ENCODE peak calls at places on chromosomes 12 and 14, in four cellular contexts. C, W, L and T are unnamed samples.

GRCh38 chr12:91382081-91382543 is 199.5 kb upstream of the DCN start:
- DNase-seq in C (peak), W (peak), L (peak), T (peak)

GRCh38 chr12:124015791-124016510 is 42.9 kb downstream of the ZNF664 start:
- DNase-seq in C (no peak), W (no peak), L (no peak), T (no peak)

GRCh38 chr14:96145116-96145864 is 59.3 kb upstream of the BDKRB2 start:
- DNase-seq in C (no peak), W (no peak), L (no peak), T (no peak)

GRCh38 chr14:60294670-60295069 is 45.6 kb downstream of the PPM1A start:
- DNase-seq in C (no peak), W (no peak), L (no peak), T (no peak)

GRCh38 chr12:30753233-30753632 is 1.5 kb downstream of the CAPRIN2 start:
- DNase-seq in C (no peak), W (peak), L (no peak), T (peak)

GRCh38 chr12:42144424-42145196 is at the start of gene GXYLT1:
- DNase-seq in C (peak), W (peak), L (peak), T (peak)

GRCh38 chr14:20655851-20656250 is 14.4 kb upstream of the OR6S1 start:
- DNase-seq in C (no peak), W (no peak), L (no peak), T (no peak)

GRCh38 chr14:94481468-94482131 is 5.6 kb upstream of the SERPINA9 start:
- DNase-seq in C (peak), W (no peak), L (no peak), T (no peak)

GRCh38 chr12:80186727-80187217 is 87.4 kb downstream of the OTOGL start:
- DNase-seq in C (peak), W (peak), L (no peak), T (peak)

GRCh38 chr14:64849940-64850339 is 29.8 kb downstream of the SPTB start:
- DNase-seq in C (no peak), W (no peak), L (no peak), T (no peak)

GRCh38 chr12:124621296-124621660 is 53.9 kb upstream of the NCOR2 start:
- DNase-seq in C (no peak), W (no peak), L (peak), T (no peak)

GRCh38 chr12:63846249-63846967 is 1.9 kb downstream of the SRGAP1 start:
- DNase-seq in C (no peak), W (peak), L (no peak), T (no peak)

GRCh38 chr14:68715032-68715924 is 77.6 kb downstream of the ZFP36L1 start:
- DNase-seq in C (no peak), W (no peak), L (no peak), T (peak)

GRCh38 chr12:27531916-27532315 is 7.9 kb downstream of the PPFIBP1 start:
- DNase-seq in C (no peak), W (no peak), L (no peak), T (no peak)

GRCh38 chr12:2669560-2669959 is 125.2 kb upstream of the FKBP4 start:
- DNase-seq in C (no peak), W (no peak), L (no peak), T (no peak)

GRCh38 chr12:40253936-40254335 is 29.1 kb downstream of the LRRK2 start:
- DNase-seq in C (no peak), W (no peak), L (no peak), T (no peak)

GRCh38 chr12:109735051-109735521 is 21.5 kb downstream of the FAM222A start:
- DNase-seq in C (no peak), W (peak), L (no peak), T (no peak)

GRCh38 chr12:98198261-98198982 is 317.0 kb upstream of the TMPO start:
- DNase-seq in C (no peak), W (no peak), L (no peak), T (no peak)

GRCh38 chr14:93961610-93962009 is 14.8 kb downstream of the ASB2 start:
- DNase-seq in C (no peak), W (no peak), L (no peak), T (no peak)

GRCh38 chr12:5227722-5228274 is 184.1 kb downstream of the KCNA5 start:
- DNase-seq in C (no peak), W (no peak), L (no peak), T (no peak)

GRCh38 chr12:54125950-54126695 is 62.7 kb downstream of the SMUG1 start:
- DNase-seq in C (no peak), W (peak), L (no peak), T (peak)

GRCh38 chr14:49766839-49767238 is 1.1 kb upstream of the KLHDC2 start:
- DNase-seq in C (no peak), W (peak), L (no peak), T (no peak)

GRCh38 chr12:113422030-113422900 is at the start of gene SDSL:
- DNase-seq in C (peak), W (peak), L (peak), T (peak)

GRCh38 chr12:40010899-40011774 is 94.7 kb downstream of the SLC2A13 start:
- DNase-seq in C (peak), W (peak), L (no peak), T (peak)

GRCh38 chr12:24903305-24904088 is 45.4 kb downstream of the BCAT1 start:
- DNase-seq in C (no peak), W (no peak), L (no peak), T (no peak)

GRCh38 chr14:100442473-100443260 is 119.5 kb downstream of the SLC25A47 start:
- DNase-seq in C (no peak), W (peak), L (no peak), T (no peak)

GRCh38 chr14:100486025-100486828 is 101.0 kb downstream of the BEGAIN start:
- DNase-seq in C (peak), W (peak), L (peak), T (peak)

GRCh38 chr14:104998801-104999200 is 13.2 kb downstream of the CLBA1 start:
- DNase-seq in C (no peak), W (no peak), L (no peak), T (no peak)

GRCh38 chr14:93105362-93105761 is 10.4 kb downstream of the ITPK1 start:
- DNase-seq in C (no peak), W (no peak), L (no peak), T (no peak)

GRCh38 chr12:89373772-89374572 is 21.7 kb upstream of the DUSP6 start:
- DNase-seq in C (no peak), W (no peak), L (no peak), T (no peak)

GRCh38 chr14:102892660-102893059 is 29.8 kb upstream of the AMN start:
- DNase-seq in C (no peak), W (no peak), L (no peak), T (no peak)

GRCh38 chr14:102893452-102893851 is 29.0 kb upstream of the AMN start:
- DNase-seq in C (peak), W (no peak), L (no peak), T (no peak)

GRCh38 chr14:102891556-102891955 is 30.9 kb upstream of the AMN start:
- DNase-seq in C (no peak), W (no peak), L (no peak), T (no peak)

GRCh38 chr14:102889615-102890014 is 32.8 kb upstream of the AMN start:
- DNase-seq in C (no peak), W (no peak), L (no peak), T (no peak)

DNA sequence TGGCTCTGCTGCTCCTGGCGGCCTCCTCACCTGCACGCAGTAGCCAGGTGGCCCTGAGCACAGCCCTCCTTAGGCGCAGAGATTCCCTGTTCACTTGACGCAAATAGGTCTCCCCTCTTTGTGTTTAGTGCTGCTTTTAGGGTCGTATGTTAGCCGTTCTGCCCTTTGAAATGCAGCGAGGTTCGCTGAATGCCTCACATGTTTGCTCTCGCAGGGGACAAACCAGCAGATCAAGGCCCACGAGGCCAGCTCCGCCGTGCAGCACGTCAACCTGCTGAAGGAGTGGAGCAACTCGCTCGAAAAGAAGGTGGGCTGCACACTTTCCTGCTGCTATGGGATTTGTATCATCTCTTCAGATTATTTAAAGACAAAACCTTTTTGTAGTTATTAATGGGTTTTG is 31.4 kb upstream of the AMN start:
- DNase-seq in C (no peak), W (no peak), L (no peak), T (no peak)
- TF ChIP-seq NRF1 in C (no peak), W (no peak), L (no peak), T (no peak)

DNA sequence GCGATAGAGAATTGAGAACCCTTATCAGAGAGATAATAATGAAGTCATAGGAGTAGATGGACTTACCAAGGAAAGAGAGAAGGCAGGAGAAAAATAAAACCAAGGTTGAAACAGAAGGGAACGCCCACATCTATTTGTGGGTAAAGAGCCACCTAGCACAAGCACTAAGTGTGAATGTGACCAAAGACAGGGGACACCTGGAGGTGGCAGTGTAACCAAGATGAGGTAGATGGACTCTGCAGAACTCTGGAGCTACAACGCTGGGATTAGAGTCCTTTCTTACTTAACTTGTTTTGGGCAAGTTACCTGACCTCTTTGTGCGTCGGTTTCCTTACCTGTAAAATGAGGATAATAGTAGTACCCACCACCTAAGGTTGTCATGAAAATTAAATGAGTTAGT is 101.9 kb downstream of the SLC5A8 start:
- DNase-seq in C (no peak), W (no peak), L (no peak), T (no peak)
- TF ChIP-seq NRF1 in C (no peak), W (no peak), L (no peak), T (no peak)

DNA sequence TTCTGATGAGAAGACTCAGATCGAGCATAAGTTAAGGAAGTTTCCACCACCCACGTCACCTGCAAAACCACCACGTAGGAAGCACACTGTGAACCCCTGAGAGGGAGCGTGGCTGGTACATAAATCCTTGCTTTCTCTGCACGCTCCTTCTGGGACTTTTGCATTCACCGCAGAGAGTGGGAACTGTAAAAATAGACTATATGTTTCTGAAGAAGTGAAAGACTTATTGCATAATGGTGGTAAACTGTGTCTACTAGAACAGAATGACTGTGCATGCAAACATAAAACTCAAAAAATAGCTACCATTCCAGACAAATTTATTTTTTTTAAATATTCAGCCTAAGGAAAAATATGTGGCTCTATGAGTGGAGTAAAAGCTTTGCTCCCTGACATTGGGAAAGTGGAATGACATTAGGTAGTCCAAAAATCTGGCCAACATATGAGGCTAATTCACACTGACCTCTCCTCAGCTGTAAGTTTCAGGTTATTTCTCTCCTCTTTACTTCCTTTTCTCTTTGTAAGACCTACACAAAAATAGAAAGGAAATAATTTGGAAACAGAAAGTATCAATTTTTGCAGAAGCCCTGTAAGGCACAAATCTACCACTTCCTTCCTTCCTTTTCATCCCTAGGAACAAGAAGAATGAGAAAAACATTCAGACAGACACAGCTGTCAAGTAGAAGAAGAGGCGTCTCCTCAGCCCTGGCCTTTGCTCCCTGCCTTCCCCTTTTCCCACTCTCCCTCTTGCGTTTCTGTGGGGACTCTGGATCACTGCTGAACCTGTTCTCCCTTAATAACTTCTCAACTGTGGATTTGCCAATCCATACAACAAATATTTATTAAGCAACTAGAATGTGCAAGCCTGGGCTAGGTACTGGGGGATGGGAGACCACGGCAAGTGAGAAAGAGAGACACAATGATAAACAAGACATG is 264.3 kb upstream of the FOXN3 start:
- DNase-seq in C (peak), W (no peak), L (no peak), T (no peak)
- TF ChIP-seq NRF1 in C (no peak), W (no peak), L (no peak), T (no peak)

GRCh38 chr12:14260011-14260993 is 105.2 kb upstream of the ATF7IP start:
- DNase-seq in C (no peak), W (no peak), L (peak), T (peak)
- TF ChIP-seq NRF1 in C (no peak), W (no peak), L (no peak), T (peak)

GRCh38 chr12:132452596-132453350 is 37.2 kb upstream of the FBRSL1 start:
- DNase-seq in C (no peak), W (no peak), L (no peak), T (no peak)

GRCh38 chr12:132454949-132455418 is 35.0 kb upstream of the FBRSL1 start:
- DNase-seq in C (no peak), W (no peak), L (no peak), T (no peak)

GRCh38 chr12:132451836-132452195 is 38.1 kb upstream of the FBRSL1 start:
- DNase-seq in C (no peak), W (no peak), L (no peak), T (no peak)

GRCh38 chr12:132454154-132454948 is 35.6 kb upstream of the FBRSL1 start:
- DNase-seq in C (no peak), W (no peak), L (no peak), T (no peak)

GRCh38 chr12:132453361-132454133 is 36.4 kb upstream of the FBRSL1 start:
- DNase-seq in C (no peak), W (no peak), L (no peak), T (no peak)
- TF ChIP-seq NRF1 in C (no peak), W (no peak), L (no peak), T (no peak)